ENCODE peak calls at places on chromosomes 2 and 18, in eight cellular contexts. S is IMR-90; K is stimulated activated CD8-positive, alpha-beta memory T cell treated with anti-CD3 and anti-CD28 coated beads, Interleukin-12 subunit alpha, Interleukin-12 subunit beta, amount 100 ng/mL, for 1 hour; L is right lobe of liver; T is SHP77; V is non-pigmented ciliary epithelial cell; G is NCI-H2081; I is GM12892. W is an unnamed sample.

GRCh38 chr18:23059541-23060465 is 75.5 kb upstream of the CABLES1 start:
- DNase-seq in V (no peak), G (no peak), T (no peak), I (no peak), S (peak), K (no peak), L (no peak), W (no peak)

GRCh38 chr2:206028101-206028500 is 57.9 kb downstream of the INO80D start:
- DNase-seq in K (no peak), V (no peak), L (no peak), I (no peak), T (no peak), G (no peak), S (peak), W (no peak)

GRCh38 chr2:12579018-12579417 is 137.7 kb upstream of the TRIB2 start:
- DNase-seq in K (no peak), L (no peak), S (no peak), G (no peak), V (no peak), I (no peak), T (no peak), W (no peak)

GRCh38 chr2:112648081-112648480 is 2.3 kb downstream of the SLC20A1 start:
- DNase-seq in S (no peak), V (no peak), L (no peak), K (no peak), T (no peak), I (no peak), G (no peak), W (no peak)

GRCh38 chr18:37335337-37335736 is 230.3 kb downstream of the CELF4 start:
- DNase-seq in G (no peak), T (peak), S (no peak), K (no peak), I (no peak), V (no peak), L (no peak), W (no peak)

GRCh38 chr18:27661320-27662049 is 476.4 kb upstream of the CHST9 start:
- DNase-seq in T (no peak), V (no peak), S (no peak), L (peak), I (no peak), G (no peak), K (no peak), W (no peak)

GRCh38 chr2:63124209-63124608 is 73.6 kb downstream of the OTX1 start:
- DNase-seq in T (no peak), K (no peak), I (no peak), V (no peak), G (no peak), S (no peak), L (no peak), W (no peak)

GRCh38 chr2:233994191-233994590 is 56.3 kb upstream of the SPP2 start:
- DNase-seq in G (no peak), S (no peak), K (no peak), T (no peak), L (no peak), V (no peak), I (no peak), W (no peak)

GRCh38 chr2:230870544-230871360 is 6.0 kb downstream of the ITM2C start:
- DNase-seq in T (no peak), L (no peak), S (no peak), I (no peak), G (no peak), K (no peak), V (no peak), W (no peak)

GRCh38 chr2:36965751-36966369 is 476 bp downstream of the STRN start:
- DNase-seq in G (peak), K (peak), T (peak), I (peak), S (no peak), V (no peak), L (peak), W (no peak)

GRCh38 chr2:241816431-241817121 is 7.6 kb downstream of the NEU4 start:
- DNase-seq in G (no peak), K (no peak), S (no peak), I (peak), L (no peak), T (no peak), V (no peak), W (peak)

GRCh38 chr18:44409071-44409470 is 271.6 kb upstream of the SETBP1 start:
- DNase-seq in T (no peak), S (no peak), I (no peak), L (no peak), G (no peak), K (no peak), V (no peak), W (no peak)

GRCh38 chr2:67055387-67056304 is 341.5 kb upstream of the ETAA1 start:
- DNase-seq in L (no peak), S (peak), K (no peak), T (no peak), V (no peak), G (no peak), I (no peak), W (no peak)

GRCh38 chr18:44341759-44342158 is 338.9 kb upstream of the SETBP1 start:
- DNase-seq in S (no peak), K (no peak), L (no peak), T (no peak), V (no peak), G (no peak), I (no peak), W (no peak)

GRCh38 chr2:32479224-32479623 is 122.4 kb downstream of the BIRC6 start:
- DNase-seq in L (no peak), K (no peak), G (no peak), V (no peak), I (no peak), S (peak), T (no peak), W (no peak)

GRCh38 chr2:206979922-206980321 is 40.6 kb downstream of the CPO start:
- DNase-seq in S (no peak), K (no peak), T (no peak), I (no peak), G (no peak), L (no peak), V (no peak), W (no peak)

GRCh38 chr2:26946841-26947784 is 23.3 kb upstream of the MAPRE3 start:
- DNase-seq in L (no peak), V (no peak), K (no peak), G (peak), I (no peak), S (peak), T (peak), W (peak)

GRCh38 chr2:27721335-27721734 is 50.2 kb upstream of the MRPL33 start:
- DNase-seq in G (no peak), V (no peak), S (no peak), T (no peak), I (no peak), K (no peak), L (no peak), W (peak)

GRCh38 chr18:48279312-48279711 is 129.9 kb downstream of the ZBTB7C start:
- DNase-seq in I (no peak), S (no peak), V (no peak), T (no peak), G (no peak), L (no peak), K (no peak), W (no peak)

GRCh38 chr18:49846263-49846662 is 32.9 kb upstream of the ACAA2 start:
- DNase-seq in T (peak), I (no peak), S (peak), K (no peak), V (peak), L (peak), G (no peak), W (no peak)

GRCh38 chr18:26468931-26469340 is 79.4 kb downstream of the KCTD1 start:
- DNase-seq in I (no peak), V (no peak), T (peak), K (no peak), G (peak), S (no peak), L (no peak), W (no peak)

GRCh38 chr2:11342561-11343343 is 1.7 kb downstream of the ROCK2 start:
- DNase-seq in L (no peak), T (peak), I (no peak), S (peak), K (no peak), V (no peak), G (peak), W (no peak)

GRCh38 chr2:17951563-17951962 is 73.1 kb downstream of the KCNS3 start:
- DNase-seq in V (no peak), L (no peak), S (no peak), K (no peak), I (no peak), T (no peak), G (no peak), W (no peak)

GRCh38 chr2:37776487-37776886 is 105.0 kb upstream of the CDC42EP3 start:
- DNase-seq in G (no peak), I (no peak), S (peak), K (no peak), L (no peak), V (no peak), T (no peak), W (no peak)

GRCh38 chr2:24822049-24822706 is 29.0 kb downstream of the CENPO start:
- DNase-seq in K (no peak), I (no peak), V (no peak), G (peak), L (peak), S (no peak), T (no peak), W (peak)

GRCh38 chr18:40413160-40413559 is 1541.9 kb upstream of the PIK3C3 start:
- DNase-seq in T (peak), I (no peak), K (no peak), S (peak), V (no peak), G (peak), L (no peak), W (no peak)

W was measured in adrenal gland.